ENCODE peak calls at places on chromosomes 5 and 9, in four cellular contexts. One of them, this sample, is unnamed.

GRCh38 chr9:34709196-34709978 is 549 bp downstream of the CCL21 start:
- DNase-seq in glutamatergic neuron: no peak
- DNase-seq in AG10803: no peak
- DNase-seq in choroid plexus epithelial cell: no peak
- DNase-seq in this sample: no peak

GRCh38 chr9:107637421-107638420 is 148.2 kb upstream of the KLF4 start:
- DNase-seq in glutamatergic neuron: peak; percentile 74
- DNase-seq in AG10803: peak; percentile 98
- DNase-seq in choroid plexus epithelial cell: peak; percentile 99
- DNase-seq in this sample: peak; percentile 81

GRCh38 chr5:14574124-14574523 is 7.5 kb upstream of the OTULINL start:
- DNase-seq in glutamatergic neuron: no peak
- DNase-seq in AG10803: no peak
- DNase-seq in choroid plexus epithelial cell: no peak
- DNase-seq in this sample: no peak

GRCh38 chr5:83377131-83377865 is 94.2 kb upstream of the VCAN start:
- DNase-seq in glutamatergic neuron: no peak
- DNase-seq in AG10803: peak; percentile 82
- DNase-seq in choroid plexus epithelial cell: peak; percentile 55
- DNase-seq in this sample: peak; percentile 50

GRCh38 chr9:128067622-128067897 is 440 bp upstream of the NAIF1 start:
- DNase-seq in glutamatergic neuron: no peak
- DNase-seq in AG10803: no peak
- DNase-seq in choroid plexus epithelial cell: no peak
- DNase-seq in this sample: no peak

GRCh38 chr5:140986117-140986521 is 19.8 kb downstream of the PCDHAC2 start:
- DNase-seq in glutamatergic neuron: no peak
- DNase-seq in AG10803: no peak
- DNase-seq in choroid plexus epithelial cell: no peak
- DNase-seq in this sample: no peak

GRCh38 chr9:77374266-77374665 is 196.9 kb downstream of the VPS13A start:
- DNase-seq in glutamatergic neuron: no peak
- DNase-seq in AG10803: no peak
- DNase-seq in choroid plexus epithelial cell: no peak
- DNase-seq in this sample: peak; percentile 23

GRCh38 chr9:113999256-114000062 is 78.6 kb downstream of the AMBP start:
- DNase-seq in glutamatergic neuron: no peak
- DNase-seq in AG10803: no peak
- DNase-seq in choroid plexus epithelial cell: no peak
- DNase-seq in this sample: no peak

GRCh38 chr9:68755752-68756151 is 50.7 kb downstream of the PIP5K1B start:
- DNase-seq in glutamatergic neuron: no peak
- DNase-seq in AG10803: no peak
- DNase-seq in choroid plexus epithelial cell: no peak
- DNase-seq in this sample: no peak

GRCh38 chr5:143352691-143353090 is 50.8 kb downstream of the NR3C1 start:
- DNase-seq in glutamatergic neuron: no peak
- DNase-seq in AG10803: no peak
- DNase-seq in choroid plexus epithelial cell: no peak
- DNase-seq in this sample: no peak

GRCh38 chr9:133888048-133888778 is 103.9 kb downstream of the VAV2 start:
- DNase-seq in glutamatergic neuron: peak; percentile 68
- DNase-seq in AG10803: no peak
- DNase-seq in choroid plexus epithelial cell: no peak
- DNase-seq in this sample: no peak

DNA sequence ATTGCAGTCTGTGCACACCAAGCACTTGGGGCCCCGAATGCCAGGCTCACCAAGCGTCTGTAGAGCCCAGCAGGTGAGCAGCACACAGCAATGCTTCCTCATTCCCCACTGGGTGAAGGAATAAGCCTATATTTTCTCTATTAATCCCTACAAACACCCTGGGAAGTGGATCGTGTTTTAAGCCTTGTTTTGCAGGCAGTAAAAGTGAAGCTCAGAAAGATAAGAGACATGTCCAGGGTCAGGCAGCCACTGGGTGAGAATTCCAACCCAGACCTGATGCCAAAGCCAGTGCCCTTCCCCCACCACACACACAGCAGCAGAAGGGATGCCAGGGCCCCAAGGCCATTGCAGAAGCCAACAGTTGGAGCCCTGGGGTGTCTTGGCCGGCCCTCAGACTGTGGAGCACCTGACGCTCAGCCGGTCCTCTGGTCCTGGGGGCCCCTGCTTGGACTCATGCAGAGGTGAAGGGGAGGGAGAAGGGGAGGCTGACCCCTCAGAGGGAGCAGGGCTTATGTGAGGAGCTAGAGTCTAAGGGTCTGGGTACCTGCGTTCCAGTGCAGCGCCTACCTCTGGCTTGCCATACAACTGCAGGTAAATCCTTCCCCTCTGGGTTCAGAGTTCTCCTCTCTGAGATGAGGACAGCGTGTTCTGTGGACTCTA is 26.3 kb upstream of the SYNPO start:
- DNase-seq in glutamatergic neuron: no peak
- DNase-seq in AG10803: no peak
- DNase-seq in choroid plexus epithelial cell: no peak
- DNase-seq in this sample: no peak
- TF ChIP-seq CTCF in glutamatergic neuron: peak; percentile 3
- TF ChIP-seq CTCF in AG10803: peak; percentile 11
- TF ChIP-seq CTCF in choroid plexus epithelial cell: peak; percentile 45
- TF ChIP-seq CTCF in this sample: peak; percentile 41

GRCh38 chr9:83062653-83063527 is at the start of gene RASEF:
- DNase-seq in glutamatergic neuron: peak; percentile 59
- DNase-seq in AG10803: no peak
- DNase-seq in choroid plexus epithelial cell: peak; percentile 14
- DNase-seq in this sample: no peak
- TF ChIP-seq CTCF in glutamatergic neuron: no peak
- TF ChIP-seq CTCF in AG10803: no peak
- TF ChIP-seq CTCF in choroid plexus epithelial cell: no peak
- TF ChIP-seq CTCF in this sample: peak; percentile 42

GRCh38 chr5:111374380-111374779 is 138.0 kb downstream of the STARD4 start:
- DNase-seq in glutamatergic neuron: no peak
- DNase-seq in AG10803: no peak
- DNase-seq in choroid plexus epithelial cell: no peak
- DNase-seq in this sample: no peak

GRCh38 chr5:111372799-111373198 is 139.5 kb downstream of the STARD4 start:
- DNase-seq in glutamatergic neuron: no peak
- DNase-seq in AG10803: no peak
- DNase-seq in choroid plexus epithelial cell: no peak
- DNase-seq in this sample: no peak

GRCh38 chr5:111379391-111379816 is 132.9 kb downstream of the STARD4 start:
- DNase-seq in glutamatergic neuron: no peak
- DNase-seq in AG10803: no peak
- DNase-seq in choroid plexus epithelial cell: no peak
- DNase-seq in this sample: no peak

DNA sequence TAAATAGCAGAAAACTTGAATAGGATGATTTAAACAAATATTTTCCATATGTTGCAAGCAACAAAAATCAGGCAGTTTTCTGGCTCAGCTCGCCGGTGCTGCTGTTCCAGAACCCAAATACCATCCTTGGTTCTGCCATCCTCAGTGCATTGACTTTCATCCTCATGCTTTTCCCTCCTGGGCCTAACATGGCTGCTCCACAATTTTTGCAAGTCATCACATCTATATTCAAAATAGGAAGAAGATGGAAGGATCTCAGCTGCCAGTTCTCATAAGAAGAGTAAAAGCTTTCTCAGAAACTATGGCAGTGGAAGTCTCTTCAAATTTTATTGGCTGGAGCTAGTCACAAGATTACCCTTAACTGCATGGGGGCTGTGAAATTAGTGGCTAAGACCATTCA is 136.7 kb downstream of the STARD4 start:
- DNase-seq in glutamatergic neuron: no peak
- DNase-seq in AG10803: no peak
- DNase-seq in choroid plexus epithelial cell: no peak
- DNase-seq in this sample: no peak
- TF ChIP-seq CTCF in glutamatergic neuron: no peak
- TF ChIP-seq CTCF in AG10803: no peak
- TF ChIP-seq CTCF in choroid plexus epithelial cell: no peak
- TF ChIP-seq CTCF in this sample: no peak

DNA sequence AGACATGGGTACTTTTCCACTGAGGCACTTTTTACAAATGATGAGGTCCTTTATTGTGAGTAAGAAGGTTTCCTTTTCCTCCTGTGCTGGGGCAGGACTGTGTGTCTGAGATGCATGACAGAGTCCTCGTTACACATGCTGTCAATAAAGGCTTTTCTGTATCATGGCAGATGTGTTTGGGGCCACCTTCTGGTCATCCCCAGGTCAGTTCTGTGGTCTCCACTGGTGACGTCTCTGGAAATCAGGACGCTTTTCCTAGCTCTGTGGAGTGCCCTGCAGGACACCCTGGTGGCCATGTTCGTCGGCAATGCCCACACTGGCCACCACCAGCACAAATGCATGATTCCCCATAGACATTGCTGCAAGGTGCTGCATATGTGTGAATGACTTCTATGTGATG is 2.8 kb downstream of the CMBL start:
- DNase-seq in glutamatergic neuron: no peak
- DNase-seq in AG10803: no peak
- DNase-seq in choroid plexus epithelial cell: no peak
- DNase-seq in this sample: no peak
- TF ChIP-seq CTCF in glutamatergic neuron: no peak
- TF ChIP-seq CTCF in AG10803: no peak
- TF ChIP-seq CTCF in choroid plexus epithelial cell: no peak
- TF ChIP-seq CTCF in this sample: peak; percentile 39

DNA sequence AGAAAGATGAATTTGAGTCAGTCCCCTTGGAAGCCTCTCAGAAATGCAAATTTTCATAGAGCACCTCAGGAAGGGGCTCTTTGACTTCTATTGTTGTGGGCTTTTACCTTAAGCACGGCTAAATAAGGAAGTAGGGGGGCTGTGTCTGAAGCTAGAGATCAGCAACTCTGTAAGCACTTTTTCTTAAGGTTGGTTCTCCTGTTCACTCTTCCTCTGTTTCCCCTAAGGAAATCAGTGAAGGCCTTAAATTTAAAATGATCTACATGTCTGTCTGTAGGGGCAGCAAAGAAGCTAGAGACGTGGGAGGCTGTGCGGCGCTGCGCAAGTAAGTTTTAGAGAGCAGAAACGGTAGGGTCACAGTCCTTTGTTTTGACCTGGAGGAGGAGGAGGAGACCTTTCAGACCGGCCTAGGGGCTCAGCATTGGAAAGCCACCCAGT is 1.2 kb upstream of the CDC14B start:
- DNase-seq in glutamatergic neuron: no peak
- DNase-seq in AG10803: no peak
- DNase-seq in choroid plexus epithelial cell: peak; percentile 56
- DNase-seq in this sample: no peak
- TF ChIP-seq CTCF in glutamatergic neuron: no peak
- TF ChIP-seq CTCF in AG10803: no peak
- TF ChIP-seq CTCF in choroid plexus epithelial cell: peak; percentile 50
- TF ChIP-seq CTCF in this sample: no peak

DNA sequence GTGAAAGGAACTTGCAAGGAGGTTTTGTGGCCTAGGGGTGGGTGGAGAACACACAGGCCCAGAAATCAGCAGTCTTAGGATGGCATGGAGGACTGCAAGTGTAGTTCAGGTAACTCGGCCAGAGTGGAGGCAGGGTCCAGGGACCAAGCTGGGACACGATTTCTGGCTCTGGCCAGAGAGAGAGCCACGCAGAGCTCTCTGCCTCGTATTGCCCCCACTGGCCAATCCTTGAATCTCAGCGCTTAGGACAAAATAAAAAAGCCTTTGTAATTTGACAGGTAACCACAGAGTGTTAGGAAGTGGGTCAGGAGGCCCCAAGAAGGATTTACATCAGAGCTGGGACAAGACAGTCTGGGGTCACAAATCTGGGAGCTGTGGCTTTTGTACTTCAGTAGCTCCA is 11.7 kb downstream of the MAP3K1 start:
- DNase-seq in glutamatergic neuron: no peak
- DNase-seq in AG10803: no peak
- DNase-seq in choroid plexus epithelial cell: no peak
- DNase-seq in this sample: no peak
- TF ChIP-seq CTCF in glutamatergic neuron: peak; percentile 26
- TF ChIP-seq CTCF in AG10803: peak; percentile 20
- TF ChIP-seq CTCF in choroid plexus epithelial cell: peak; percentile 56
- TF ChIP-seq CTCF in this sample: peak; percentile 40

GRCh38 chr5:34523382-34523716 is 132.8 kb upstream of the RAI14 start:
- DNase-seq in glutamatergic neuron: no peak
- DNase-seq in AG10803: no peak
- DNase-seq in choroid plexus epithelial cell: no peak
- DNase-seq in this sample: no peak
- TF ChIP-seq CTCF in glutamatergic neuron: no peak
- TF ChIP-seq CTCF in AG10803: no peak
- TF ChIP-seq CTCF in choroid plexus epithelial cell: no peak
- TF ChIP-seq CTCF in this sample: peak; percentile 48

GRCh38 chr5:180607861-180608571 is 16.7 kb upstream of the SCGB3A1 start:
- DNase-seq in glutamatergic neuron: no peak
- DNase-seq in AG10803: no peak
- DNase-seq in choroid plexus epithelial cell: no peak
- DNase-seq in this sample: no peak

GRCh38 chr5:180603076-180603591 is 11.8 kb upstream of the SCGB3A1 start:
- DNase-seq in glutamatergic neuron: peak; percentile 10
- DNase-seq in AG10803: no peak
- DNase-seq in choroid plexus epithelial cell: no peak
- DNase-seq in this sample: no peak

GRCh38 chr5:180604271-180604670 is 13.0 kb upstream of the SCGB3A1 start:
- DNase-seq in glutamatergic neuron: peak; percentile 3
- DNase-seq in AG10803: no peak
- DNase-seq in choroid plexus epithelial cell: no peak
- DNase-seq in this sample: no peak

GRCh38 chr5:180606215-180606785 is 15.0 kb upstream of the SCGB3A1 start:
- DNase-seq in glutamatergic neuron: peak; percentile 2
- DNase-seq in AG10803: no peak
- DNase-seq in choroid plexus epithelial cell: no peak
- DNase-seq in this sample: no peak

DNA sequence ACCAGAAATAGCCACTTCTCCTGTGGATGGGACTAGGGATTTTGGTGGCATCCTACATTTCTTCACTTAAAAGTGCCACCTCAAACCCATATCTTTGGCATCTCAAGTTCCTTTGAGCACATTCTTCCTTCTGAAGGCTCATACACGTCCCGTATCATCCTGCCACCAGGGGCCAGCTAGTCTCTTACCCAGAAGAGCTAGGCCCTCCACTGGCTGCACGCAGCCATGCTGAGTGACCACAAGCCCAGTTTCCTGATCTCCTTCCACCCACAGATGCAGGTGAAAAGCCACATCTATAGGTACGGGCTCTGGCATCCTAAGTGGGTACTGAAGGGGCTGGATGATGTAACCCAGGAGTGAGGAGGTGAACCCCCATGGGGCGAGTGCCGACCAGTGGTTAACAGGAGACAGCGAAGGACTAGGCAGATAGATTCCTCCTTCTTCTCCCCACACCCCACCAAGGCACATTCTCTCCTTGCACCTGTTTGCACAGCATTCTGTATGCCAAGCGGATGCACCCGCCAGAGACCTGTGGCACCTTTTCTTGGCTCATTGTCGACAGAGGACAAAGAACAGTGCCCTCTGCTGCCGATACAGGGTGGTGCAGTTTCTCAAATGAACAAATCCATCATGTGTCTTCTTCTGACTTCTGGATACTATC is 14.4 kb upstream of the SCGB3A1 start:
- DNase-seq in glutamatergic neuron: peak; percentile 67
- DNase-seq in AG10803: peak; percentile 43
- DNase-seq in choroid plexus epithelial cell: peak; percentile 79
- DNase-seq in this sample: peak; percentile 29
- TF ChIP-seq CTCF in glutamatergic neuron: peak; percentile 86
- TF ChIP-seq CTCF in AG10803: peak; percentile 82
- TF ChIP-seq CTCF in choroid plexus epithelial cell: peak; percentile 89
- TF ChIP-seq CTCF in this sample: peak; percentile 87